ENCODE peak calls at places on chromosomes 7 and 10, in nine cellular contexts. One of them, this sample, is unnamed.

GRCh38 chr10:99913831-99914235 is 95.9 kb downstream of the DNMBP start:
- DNase-seq in mammary epithelial cell: no peak
- DNase-seq in sciatic nerve: no peak
- DNase-seq in endothelial cell: peak
- DNase-seq in stimulated activated CD8-positive, alpha-beta memory T cell treated with anti-CD3 and anti-CD28 coated beads, Interleukin-4, amount 100 ng/mL, for 24 hours: no peak
- DNase-seq in MCF 10A: no peak
- DNase-seq in Calu3: no peak
- DNase-seq in body of pancreas: peak
- DNase-seq in amniotic stem cell: no peak
- DNase-seq in this sample: no peak

GRCh38 chr7:26667514-26668133 is 196.8 kb downstream of the SKAP2 start:
- DNase-seq in mammary epithelial cell: peak
- DNase-seq in sciatic nerve: no peak
- DNase-seq in endothelial cell: peak
- DNase-seq in stimulated activated CD8-positive, alpha-beta memory T cell treated with anti-CD3 and anti-CD28 coated beads, Interleukin-4, amount 100 ng/mL, for 24 hours: peak
- DNase-seq in MCF 10A: peak
- DNase-seq in Calu3: peak
- DNase-seq in body of pancreas: peak
- DNase-seq in amniotic stem cell: peak
- DNase-seq in this sample: peak

GRCh38 chr7:95469850-95470249 is 15.9 kb upstream of the ASB4 start:
- DNase-seq in mammary epithelial cell: no peak
- DNase-seq in sciatic nerve: no peak
- DNase-seq in endothelial cell: peak
- DNase-seq in stimulated activated CD8-positive, alpha-beta memory T cell treated with anti-CD3 and anti-CD28 coated beads, Interleukin-4, amount 100 ng/mL, for 24 hours: no peak
- DNase-seq in MCF 10A: no peak
- DNase-seq in Calu3: no peak
- DNase-seq in body of pancreas: no peak
- DNase-seq in amniotic stem cell: no peak
- DNase-seq in this sample: no peak

GRCh38 chr10:83122336-83122735 is 1017.0 kb upstream of the GHITM start:
- DNase-seq in mammary epithelial cell: peak
- DNase-seq in sciatic nerve: no peak
- DNase-seq in endothelial cell: no peak
- DNase-seq in stimulated activated CD8-positive, alpha-beta memory T cell treated with anti-CD3 and anti-CD28 coated beads, Interleukin-4, amount 100 ng/mL, for 24 hours: no peak
- DNase-seq in MCF 10A: peak
- DNase-seq in Calu3: no peak
- DNase-seq in body of pancreas: no peak
- DNase-seq in amniotic stem cell: no peak
- DNase-seq in this sample: peak

GRCh38 chr10:32983333-32983909 is 25.4 kb upstream of the ITGB1 start:
- DNase-seq in mammary epithelial cell: peak
- DNase-seq in sciatic nerve: no peak
- DNase-seq in endothelial cell: no peak
- DNase-seq in stimulated activated CD8-positive, alpha-beta memory T cell treated with anti-CD3 and anti-CD28 coated beads, Interleukin-4, amount 100 ng/mL, for 24 hours: no peak
- DNase-seq in MCF 10A: peak
- DNase-seq in Calu3: peak
- DNase-seq in body of pancreas: no peak
- DNase-seq in amniotic stem cell: peak
- DNase-seq in this sample: peak

GRCh38 chr10:132615346-132616169 is 78.0 kb downstream of the INPP5A start:
- DNase-seq in mammary epithelial cell: no peak
- DNase-seq in sciatic nerve: no peak
- DNase-seq in endothelial cell: no peak
- DNase-seq in stimulated activated CD8-positive, alpha-beta memory T cell treated with anti-CD3 and anti-CD28 coated beads, Interleukin-4, amount 100 ng/mL, for 24 hours: no peak
- DNase-seq in MCF 10A: no peak
- DNase-seq in Calu3: no peak
- DNase-seq in body of pancreas: no peak
- DNase-seq in amniotic stem cell: no peak
- DNase-seq in this sample: no peak

GRCh38 chr7:19972872-19973271 is 199.5 kb upstream of the TMEM196 start:
- DNase-seq in mammary epithelial cell: no peak
- DNase-seq in sciatic nerve: no peak
- DNase-seq in endothelial cell: no peak
- DNase-seq in stimulated activated CD8-positive, alpha-beta memory T cell treated with anti-CD3 and anti-CD28 coated beads, Interleukin-4, amount 100 ng/mL, for 24 hours: no peak
- DNase-seq in MCF 10A: no peak
- DNase-seq in Calu3: no peak
- DNase-seq in body of pancreas: no peak
- DNase-seq in amniotic stem cell: no peak
- DNase-seq in this sample: no peak

GRCh38 chr10:12699258-12699700 is 302.2 kb downstream of the CCDC3 start:
- DNase-seq in mammary epithelial cell: no peak
- DNase-seq in sciatic nerve: no peak
- DNase-seq in endothelial cell: no peak
- DNase-seq in stimulated activated CD8-positive, alpha-beta memory T cell treated with anti-CD3 and anti-CD28 coated beads, Interleukin-4, amount 100 ng/mL, for 24 hours: no peak
- DNase-seq in MCF 10A: no peak
- DNase-seq in Calu3: no peak
- DNase-seq in body of pancreas: peak
- DNase-seq in amniotic stem cell: no peak
- DNase-seq in this sample: peak

GRCh38 chr7:30656006-30656575 is 26.2 kb downstream of the CRHR2 start:
- DNase-seq in mammary epithelial cell: no peak
- DNase-seq in sciatic nerve: peak
- DNase-seq in endothelial cell: no peak
- DNase-seq in stimulated activated CD8-positive, alpha-beta memory T cell treated with anti-CD3 and anti-CD28 coated beads, Interleukin-4, amount 100 ng/mL, for 24 hours: no peak
- DNase-seq in MCF 10A: no peak
- DNase-seq in Calu3: no peak
- DNase-seq in body of pancreas: no peak
- DNase-seq in amniotic stem cell: no peak
- DNase-seq in this sample: no peak

GRCh38 chr7:12137283-12137682 is 73.8 kb upstream of the TMEM106B start:
- DNase-seq in mammary epithelial cell: no peak
- DNase-seq in sciatic nerve: no peak
- DNase-seq in endothelial cell: no peak
- DNase-seq in stimulated activated CD8-positive, alpha-beta memory T cell treated with anti-CD3 and anti-CD28 coated beads, Interleukin-4, amount 100 ng/mL, for 24 hours: no peak
- DNase-seq in MCF 10A: no peak
- DNase-seq in Calu3: no peak
- DNase-seq in body of pancreas: no peak
- DNase-seq in amniotic stem cell: no peak
- DNase-seq in this sample: no peak

GRCh38 chr10:11024596-11024995 is 6.9 kb downstream of the CELF2 start:
- DNase-seq in mammary epithelial cell: no peak
- DNase-seq in sciatic nerve: no peak
- DNase-seq in endothelial cell: no peak
- DNase-seq in stimulated activated CD8-positive, alpha-beta memory T cell treated with anti-CD3 and anti-CD28 coated beads, Interleukin-4, amount 100 ng/mL, for 24 hours: no peak
- DNase-seq in MCF 10A: peak
- DNase-seq in Calu3: no peak
- DNase-seq in body of pancreas: no peak
- DNase-seq in amniotic stem cell: no peak
- DNase-seq in this sample: peak

GRCh38 chr7:137579913-137580640 is 236.5 kb upstream of the PTN start:
- DNase-seq in mammary epithelial cell: peak
- DNase-seq in sciatic nerve: no peak
- DNase-seq in endothelial cell: no peak
- DNase-seq in stimulated activated CD8-positive, alpha-beta memory T cell treated with anti-CD3 and anti-CD28 coated beads, Interleukin-4, amount 100 ng/mL, for 24 hours: no peak
- DNase-seq in MCF 10A: peak
- DNase-seq in Calu3: no peak
- DNase-seq in body of pancreas: no peak
- DNase-seq in amniotic stem cell: peak
- DNase-seq in this sample: peak

GRCh38 chr7:30920584-30921539 is 9.2 kb downstream of the AQP1 start:
- DNase-seq in mammary epithelial cell: no peak
- DNase-seq in sciatic nerve: peak
- DNase-seq in endothelial cell: no peak
- DNase-seq in stimulated activated CD8-positive, alpha-beta memory T cell treated with anti-CD3 and anti-CD28 coated beads, Interleukin-4, amount 100 ng/mL, for 24 hours: no peak
- DNase-seq in MCF 10A: peak
- DNase-seq in Calu3: peak
- DNase-seq in body of pancreas: peak
- DNase-seq in amniotic stem cell: no peak
- DNase-seq in this sample: peak

GRCh38 chr10:66782776-66783175 is 143.1 kb upstream of the LRRTM3 start:
- DNase-seq in mammary epithelial cell: no peak
- DNase-seq in sciatic nerve: no peak
- DNase-seq in endothelial cell: no peak
- DNase-seq in stimulated activated CD8-positive, alpha-beta memory T cell treated with anti-CD3 and anti-CD28 coated beads, Interleukin-4, amount 100 ng/mL, for 24 hours: no peak
- DNase-seq in MCF 10A: no peak
- DNase-seq in Calu3: no peak
- DNase-seq in body of pancreas: no peak
- DNase-seq in amniotic stem cell: no peak
- DNase-seq in this sample: no peak

GRCh38 chr10:87505366-87506113 is 847 bp downstream of the MINPP1 start:
- DNase-seq in mammary epithelial cell: peak
- DNase-seq in sciatic nerve: peak
- DNase-seq in endothelial cell: peak
- DNase-seq in stimulated activated CD8-positive, alpha-beta memory T cell treated with anti-CD3 and anti-CD28 coated beads, Interleukin-4, amount 100 ng/mL, for 24 hours: peak
- DNase-seq in MCF 10A: peak
- DNase-seq in Calu3: peak
- DNase-seq in body of pancreas: peak
- DNase-seq in amniotic stem cell: peak
- DNase-seq in this sample: peak

GRCh38 chr10:33302188-33302829 is 32.2 kb downstream of the NRP1 start:
- DNase-seq in mammary epithelial cell: no peak
- DNase-seq in sciatic nerve: no peak
- DNase-seq in endothelial cell: peak
- DNase-seq in stimulated activated CD8-positive, alpha-beta memory T cell treated with anti-CD3 and anti-CD28 coated beads, Interleukin-4, amount 100 ng/mL, for 24 hours: no peak
- DNase-seq in MCF 10A: no peak
- DNase-seq in Calu3: no peak
- DNase-seq in body of pancreas: no peak
- DNase-seq in amniotic stem cell: no peak
- DNase-seq in this sample: no peak

GRCh38 chr7:5495581-5496375 is 72.1 kb upstream of the TNRC18 start:
- DNase-seq in mammary epithelial cell: peak
- DNase-seq in sciatic nerve: no peak
- DNase-seq in endothelial cell: no peak
- DNase-seq in stimulated activated CD8-positive, alpha-beta memory T cell treated with anti-CD3 and anti-CD28 coated beads, Interleukin-4, amount 100 ng/mL, for 24 hours: no peak
- DNase-seq in MCF 10A: peak
- DNase-seq in Calu3: no peak
- DNase-seq in body of pancreas: peak
- DNase-seq in amniotic stem cell: no peak
- DNase-seq in this sample: peak

GRCh38 chr10:102230861-102231356 is 4.8 kb downstream of the ELOVL3 start:
- DNase-seq in mammary epithelial cell: no peak
- DNase-seq in sciatic nerve: no peak
- DNase-seq in endothelial cell: peak
- DNase-seq in stimulated activated CD8-positive, alpha-beta memory T cell treated with anti-CD3 and anti-CD28 coated beads, Interleukin-4, amount 100 ng/mL, for 24 hours: no peak
- DNase-seq in MCF 10A: no peak
- DNase-seq in Calu3: peak
- DNase-seq in body of pancreas: peak
- DNase-seq in amniotic stem cell: no peak
- DNase-seq in this sample: no peak

GRCh38 chr7:11831727-11832495 is at the start of gene THSD7A:
- DNase-seq in mammary epithelial cell: peak
- DNase-seq in sciatic nerve: peak
- DNase-seq in endothelial cell: peak
- DNase-seq in stimulated activated CD8-positive, alpha-beta memory T cell treated with anti-CD3 and anti-CD28 coated beads, Interleukin-4, amount 100 ng/mL, for 24 hours: no peak
- DNase-seq in MCF 10A: peak
- DNase-seq in Calu3: peak
- DNase-seq in body of pancreas: peak
- DNase-seq in amniotic stem cell: no peak
- DNase-seq in this sample: peak

GRCh38 chr10:52666931-52667330 is 105.7 kb downstream of the MBL2 start:
- DNase-seq in mammary epithelial cell: no peak
- DNase-seq in sciatic nerve: no peak
- DNase-seq in endothelial cell: no peak
- DNase-seq in stimulated activated CD8-positive, alpha-beta memory T cell treated with anti-CD3 and anti-CD28 coated beads, Interleukin-4, amount 100 ng/mL, for 24 hours: no peak
- DNase-seq in MCF 10A: no peak
- DNase-seq in Calu3: no peak
- DNase-seq in body of pancreas: no peak
- DNase-seq in amniotic stem cell: no peak
- DNase-seq in this sample: no peak

GRCh38 chr7:100435401-100436304 is 644 bp downstream of the PPP1R35 start:
- DNase-seq in mammary epithelial cell: peak
- DNase-seq in sciatic nerve: peak
- DNase-seq in endothelial cell: peak
- DNase-seq in stimulated activated CD8-positive, alpha-beta memory T cell treated with anti-CD3 and anti-CD28 coated beads, Interleukin-4, amount 100 ng/mL, for 24 hours: peak
- DNase-seq in MCF 10A: peak
- DNase-seq in Calu3: peak
- DNase-seq in body of pancreas: peak
- DNase-seq in amniotic stem cell: no peak
- DNase-seq in this sample: peak

GRCh38 chr7:88456490-88456889 is 149.8 kb upstream of the STEAP4 start:
- DNase-seq in mammary epithelial cell: no peak
- DNase-seq in sciatic nerve: no peak
- DNase-seq in endothelial cell: no peak
- DNase-seq in stimulated activated CD8-positive, alpha-beta memory T cell treated with anti-CD3 and anti-CD28 coated beads, Interleukin-4, amount 100 ng/mL, for 24 hours: no peak
- DNase-seq in MCF 10A: no peak
- DNase-seq in Calu3: no peak
- DNase-seq in body of pancreas: no peak
- DNase-seq in amniotic stem cell: no peak
- DNase-seq in this sample: no peak

GRCh38 chr10:110634527-110635209 is 9.5 kb upstream of the RBM20 start:
- DNase-seq in mammary epithelial cell: no peak
- DNase-seq in sciatic nerve: no peak
- DNase-seq in endothelial cell: no peak
- DNase-seq in stimulated activated CD8-positive, alpha-beta memory T cell treated with anti-CD3 and anti-CD28 coated beads, Interleukin-4, amount 100 ng/mL, for 24 hours: no peak
- DNase-seq in MCF 10A: peak
- DNase-seq in Calu3: peak
- DNase-seq in body of pancreas: peak
- DNase-seq in amniotic stem cell: no peak
- DNase-seq in this sample: no peak

GRCh38 chr7:139431459-139431858 is 52.0 kb downstream of the KLRG2 start:
- DNase-seq in mammary epithelial cell: peak
- DNase-seq in sciatic nerve: no peak
- DNase-seq in endothelial cell: no peak
- DNase-seq in stimulated activated CD8-positive, alpha-beta memory T cell treated with anti-CD3 and anti-CD28 coated beads, Interleukin-4, amount 100 ng/mL, for 24 hours: no peak
- DNase-seq in MCF 10A: no peak
- DNase-seq in Calu3: no peak
- DNase-seq in body of pancreas: peak
- DNase-seq in amniotic stem cell: no peak
- DNase-seq in this sample: no peak

GRCh38 chr10:121158988-121159579 is 307.9 kb downstream of the WDR11 start:
- DNase-seq in mammary epithelial cell: peak
- DNase-seq in sciatic nerve: no peak
- DNase-seq in endothelial cell: no peak
- DNase-seq in stimulated activated CD8-positive, alpha-beta memory T cell treated with anti-CD3 and anti-CD28 coated beads, Interleukin-4, amount 100 ng/mL, for 24 hours: no peak
- DNase-seq in MCF 10A: peak
- DNase-seq in Calu3: peak
- DNase-seq in body of pancreas: peak
- DNase-seq in amniotic stem cell: no peak
- DNase-seq in this sample: no peak

GRCh38 chr10:15472431-15473400 is 101.6 kb upstream of the FAM171A1 start:
- DNase-seq in mammary epithelial cell: no peak
- DNase-seq in sciatic nerve: no peak
- DNase-seq in endothelial cell: no peak
- DNase-seq in stimulated activated CD8-positive, alpha-beta memory T cell treated with anti-CD3 and anti-CD28 coated beads, Interleukin-4, amount 100 ng/mL, for 24 hours: no peak
- DNase-seq in MCF 10A: no peak
- DNase-seq in Calu3: no peak
- DNase-seq in body of pancreas: no peak
- DNase-seq in amniotic stem cell: peak
- DNase-seq in this sample: peak

GRCh38 chr10:99881371-99881770 is 98.9 kb downstream of the ABCC2 start:
- DNase-seq in mammary epithelial cell: no peak
- DNase-seq in sciatic nerve: no peak
- DNase-seq in endothelial cell: no peak
- DNase-seq in stimulated activated CD8-positive, alpha-beta memory T cell treated with anti-CD3 and anti-CD28 coated beads, Interleukin-4, amount 100 ng/mL, for 24 hours: no peak
- DNase-seq in MCF 10A: no peak
- DNase-seq in Calu3: no peak
- DNase-seq in body of pancreas: no peak
- DNase-seq in amniotic stem cell: no peak
- DNase-seq in this sample: no peak